ENCODE peak calls at places on chromosomes 7 and 10, in ten cellular contexts. One of them, this sample, is unnamed.

GRCh38 chr7:151249732-151250072 is 1.2 kb upstream of the SMARCD3 start:
- DNase-seq in EH: peak; percentile 77
- DNase-seq in activated T-cell treated with anti-CD3 and anti-CD28 coated beads, Interleukin-2, amount 50 U/mL, for 72 hours: no peak
- DNase-seq in NCI-H748 treated with DMSO at 0.1 percent for 48 hours: no peak
- DNase-seq in CD4-positive, alpha-beta memory T cell: no peak
- DNase-seq in mesendoderm: peak; percentile 73
- DNase-seq in activated CD8-positive, alpha-beta T cell treated with anti-CD3 and anti-CD28 coated beads for 36 hours: no peak
- DNase-seq in lung microvascular endothelial cell: no peak
- DNase-seq in activated CD4-positive, alpha-beta T cell treated with anti-CD3 and anti-CD28 coated beads, Interleukin-2, amount 50 U/mL, for 1 hour: no peak
- DNase-seq in WTC11: peak; percentile 52
- DNase-seq in this sample: no peak

GRCh38 chr10:22335204-22335956 is 9.9 kb upstream of the SPAG6 start:
- DNase-seq in EH: peak; percentile 62
- DNase-seq in activated T-cell treated with anti-CD3 and anti-CD28 coated beads, Interleukin-2, amount 50 U/mL, for 72 hours: peak; percentile 77
- DNase-seq in NCI-H748 treated with DMSO at 0.1 percent for 48 hours: no peak
- DNase-seq in CD4-positive, alpha-beta memory T cell: peak; percentile 85
- DNase-seq in mesendoderm: peak; percentile 82
- DNase-seq in activated CD8-positive, alpha-beta T cell treated with anti-CD3 and anti-CD28 coated beads for 36 hours: peak; percentile 79
- DNase-seq in lung microvascular endothelial cell: peak; percentile 64
- DNase-seq in activated CD4-positive, alpha-beta T cell treated with anti-CD3 and anti-CD28 coated beads, Interleukin-2, amount 50 U/mL, for 1 hour: peak; percentile 66
- DNase-seq in WTC11: peak; percentile 58
- DNase-seq in this sample: peak; percentile 85

GRCh38 chr10:71463111-71463510 is 66.4 kb downstream of the CDH23 start:
- DNase-seq in EH: no peak
- DNase-seq in activated T-cell treated with anti-CD3 and anti-CD28 coated beads, Interleukin-2, amount 50 U/mL, for 72 hours: no peak
- DNase-seq in NCI-H748 treated with DMSO at 0.1 percent for 48 hours: no peak
- DNase-seq in CD4-positive, alpha-beta memory T cell: no peak
- DNase-seq in mesendoderm: no peak
- DNase-seq in activated CD8-positive, alpha-beta T cell treated with anti-CD3 and anti-CD28 coated beads for 36 hours: no peak
- DNase-seq in lung microvascular endothelial cell: no peak
- DNase-seq in activated CD4-positive, alpha-beta T cell treated with anti-CD3 and anti-CD28 coated beads, Interleukin-2, amount 50 U/mL, for 1 hour: no peak
- DNase-seq in WTC11: no peak
- DNase-seq in this sample: no peak

GRCh38 chr10:74058071-74058470 is 60.2 kb downstream of the VCL start:
- DNase-seq in EH: no peak
- DNase-seq in activated T-cell treated with anti-CD3 and anti-CD28 coated beads, Interleukin-2, amount 50 U/mL, for 72 hours: no peak
- DNase-seq in NCI-H748 treated with DMSO at 0.1 percent for 48 hours: peak; percentile 15
- DNase-seq in CD4-positive, alpha-beta memory T cell: no peak
- DNase-seq in mesendoderm: no peak
- DNase-seq in activated CD8-positive, alpha-beta T cell treated with anti-CD3 and anti-CD28 coated beads for 36 hours: no peak
- DNase-seq in lung microvascular endothelial cell: peak; percentile 40
- DNase-seq in activated CD4-positive, alpha-beta T cell treated with anti-CD3 and anti-CD28 coated beads, Interleukin-2, amount 50 U/mL, for 1 hour: no peak
- DNase-seq in WTC11: no peak
- DNase-seq in this sample: no peak

GRCh38 chr7:142868881-142869415 is 14.1 kb downstream of the EPHB6 start:
- DNase-seq in EH: no peak
- DNase-seq in activated T-cell treated with anti-CD3 and anti-CD28 coated beads, Interleukin-2, amount 50 U/mL, for 72 hours: no peak
- DNase-seq in NCI-H748 treated with DMSO at 0.1 percent for 48 hours: no peak
- DNase-seq in CD4-positive, alpha-beta memory T cell: no peak
- DNase-seq in mesendoderm: no peak
- DNase-seq in activated CD8-positive, alpha-beta T cell treated with anti-CD3 and anti-CD28 coated beads for 36 hours: no peak
- DNase-seq in lung microvascular endothelial cell: no peak
- DNase-seq in activated CD4-positive, alpha-beta T cell treated with anti-CD3 and anti-CD28 coated beads, Interleukin-2, amount 50 U/mL, for 1 hour: no peak
- DNase-seq in WTC11: no peak
- DNase-seq in this sample: no peak

GRCh38 chr10:1159131-1160061 is 103.2 kb downstream of the WDR37 start:
- DNase-seq in EH: no peak
- DNase-seq in activated T-cell treated with anti-CD3 and anti-CD28 coated beads, Interleukin-2, amount 50 U/mL, for 72 hours: no peak
- DNase-seq in NCI-H748 treated with DMSO at 0.1 percent for 48 hours: no peak
- DNase-seq in CD4-positive, alpha-beta memory T cell: no peak
- DNase-seq in mesendoderm: no peak
- DNase-seq in activated CD8-positive, alpha-beta T cell treated with anti-CD3 and anti-CD28 coated beads for 36 hours: no peak
- DNase-seq in lung microvascular endothelial cell: no peak
- DNase-seq in activated CD4-positive, alpha-beta T cell treated with anti-CD3 and anti-CD28 coated beads, Interleukin-2, amount 50 U/mL, for 1 hour: no peak
- DNase-seq in WTC11: no peak
- DNase-seq in this sample: no peak

GRCh38 chr7:114852275-114852674 is 69.6 kb upstream of the MDFIC start:
- DNase-seq in EH: no peak
- DNase-seq in activated T-cell treated with anti-CD3 and anti-CD28 coated beads, Interleukin-2, amount 50 U/mL, for 72 hours: no peak
- DNase-seq in NCI-H748 treated with DMSO at 0.1 percent for 48 hours: no peak
- DNase-seq in CD4-positive, alpha-beta memory T cell: no peak
- DNase-seq in mesendoderm: no peak
- DNase-seq in activated CD8-positive, alpha-beta T cell treated with anti-CD3 and anti-CD28 coated beads for 36 hours: no peak
- DNase-seq in lung microvascular endothelial cell: no peak
- DNase-seq in activated CD4-positive, alpha-beta T cell treated with anti-CD3 and anti-CD28 coated beads, Interleukin-2, amount 50 U/mL, for 1 hour: no peak
- DNase-seq in WTC11: no peak
- DNase-seq in this sample: no peak

GRCh38 chr10:99369126-99369525 is 40.0 kb downstream of the CNNM1 start:
- DNase-seq in EH: peak; percentile 80
- DNase-seq in activated T-cell treated with anti-CD3 and anti-CD28 coated beads, Interleukin-2, amount 50 U/mL, for 72 hours: no peak
- DNase-seq in NCI-H748 treated with DMSO at 0.1 percent for 48 hours: no peak
- DNase-seq in CD4-positive, alpha-beta memory T cell: no peak
- DNase-seq in mesendoderm: no peak
- DNase-seq in activated CD8-positive, alpha-beta T cell treated with anti-CD3 and anti-CD28 coated beads for 36 hours: no peak
- DNase-seq in lung microvascular endothelial cell: no peak
- DNase-seq in activated CD4-positive, alpha-beta T cell treated with anti-CD3 and anti-CD28 coated beads, Interleukin-2, amount 50 U/mL, for 1 hour: no peak
- DNase-seq in WTC11: no peak
- DNase-seq in this sample: no peak

GRCh38 chr10:88991161-88991899 is 732 bp downstream of the FAS start:
- DNase-seq in EH: peak; percentile 75
- DNase-seq in activated T-cell treated with anti-CD3 and anti-CD28 coated beads, Interleukin-2, amount 50 U/mL, for 72 hours: peak; percentile 89
- DNase-seq in NCI-H748 treated with DMSO at 0.1 percent for 48 hours: no peak
- DNase-seq in CD4-positive, alpha-beta memory T cell: peak; percentile 64
- DNase-seq in mesendoderm: peak; percentile 39
- DNase-seq in activated CD8-positive, alpha-beta T cell treated with anti-CD3 and anti-CD28 coated beads for 36 hours: peak; percentile 87
- DNase-seq in lung microvascular endothelial cell: peak; percentile 70
- DNase-seq in activated CD4-positive, alpha-beta T cell treated with anti-CD3 and anti-CD28 coated beads, Interleukin-2, amount 50 U/mL, for 1 hour: peak; percentile 52
- DNase-seq in WTC11: peak; percentile 31
- DNase-seq in this sample: peak; percentile 78

GRCh38 chr7:151427705-151428392 is 12.1 kb downstream of the CRYGN start:
- DNase-seq in EH: no peak
- DNase-seq in activated T-cell treated with anti-CD3 and anti-CD28 coated beads, Interleukin-2, amount 50 U/mL, for 72 hours: no peak
- DNase-seq in NCI-H748 treated with DMSO at 0.1 percent for 48 hours: no peak
- DNase-seq in CD4-positive, alpha-beta memory T cell: no peak
- DNase-seq in mesendoderm: no peak
- DNase-seq in activated CD8-positive, alpha-beta T cell treated with anti-CD3 and anti-CD28 coated beads for 36 hours: no peak
- DNase-seq in lung microvascular endothelial cell: no peak
- DNase-seq in activated CD4-positive, alpha-beta T cell treated with anti-CD3 and anti-CD28 coated beads, Interleukin-2, amount 50 U/mL, for 1 hour: no peak
- DNase-seq in WTC11: no peak
- DNase-seq in this sample: no peak

GRCh38 chr7:12623885-12624498 is 53.5 kb downstream of the SCIN start:
- DNase-seq in EH: peak; percentile 24
- DNase-seq in activated T-cell treated with anti-CD3 and anti-CD28 coated beads, Interleukin-2, amount 50 U/mL, for 72 hours: no peak
- DNase-seq in NCI-H748 treated with DMSO at 0.1 percent for 48 hours: peak; percentile 25
- DNase-seq in CD4-positive, alpha-beta memory T cell: no peak
- DNase-seq in mesendoderm: peak; percentile 21
- DNase-seq in activated CD8-positive, alpha-beta T cell treated with anti-CD3 and anti-CD28 coated beads for 36 hours: no peak
- DNase-seq in lung microvascular endothelial cell: peak; percentile 36
- DNase-seq in activated CD4-positive, alpha-beta T cell treated with anti-CD3 and anti-CD28 coated beads, Interleukin-2, amount 50 U/mL, for 1 hour: no peak
- DNase-seq in WTC11: no peak
- DNase-seq in this sample: peak; percentile 6

GRCh38 chr7:68929712-68930395 is 668.4 kb upstream of the AUTS2 start:
- DNase-seq in EH: peak; percentile 57
- DNase-seq in activated T-cell treated with anti-CD3 and anti-CD28 coated beads, Interleukin-2, amount 50 U/mL, for 72 hours: no peak
- DNase-seq in NCI-H748 treated with DMSO at 0.1 percent for 48 hours: peak; percentile 66
- DNase-seq in CD4-positive, alpha-beta memory T cell: no peak
- DNase-seq in mesendoderm: no peak
- DNase-seq in activated CD8-positive, alpha-beta T cell treated with anti-CD3 and anti-CD28 coated beads for 36 hours: no peak
- DNase-seq in lung microvascular endothelial cell: no peak
- DNase-seq in activated CD4-positive, alpha-beta T cell treated with anti-CD3 and anti-CD28 coated beads, Interleukin-2, amount 50 U/mL, for 1 hour: no peak
- DNase-seq in WTC11: no peak
- DNase-seq in this sample: no peak

GRCh38 chr10:78413294-78414055 is 379.8 kb downstream of the RPS24 start:
- DNase-seq in EH: peak; percentile 26
- DNase-seq in activated T-cell treated with anti-CD3 and anti-CD28 coated beads, Interleukin-2, amount 50 U/mL, for 72 hours: no peak
- DNase-seq in NCI-H748 treated with DMSO at 0.1 percent for 48 hours: no peak
- DNase-seq in CD4-positive, alpha-beta memory T cell: no peak
- DNase-seq in mesendoderm: no peak
- DNase-seq in activated CD8-positive, alpha-beta T cell treated with anti-CD3 and anti-CD28 coated beads for 36 hours: no peak
- DNase-seq in lung microvascular endothelial cell: no peak
- DNase-seq in activated CD4-positive, alpha-beta T cell treated with anti-CD3 and anti-CD28 coated beads, Interleukin-2, amount 50 U/mL, for 1 hour: no peak
- DNase-seq in WTC11: no peak
- DNase-seq in this sample: no peak

GRCh38 chr7:143934526-143935340 is at the start of gene OR2F2:
- DNase-seq in EH: peak; percentile 87
- DNase-seq in activated T-cell treated with anti-CD3 and anti-CD28 coated beads, Interleukin-2, amount 50 U/mL, for 72 hours: no peak
- DNase-seq in NCI-H748 treated with DMSO at 0.1 percent for 48 hours: no peak
- DNase-seq in CD4-positive, alpha-beta memory T cell: no peak
- DNase-seq in mesendoderm: no peak
- DNase-seq in activated CD8-positive, alpha-beta T cell treated with anti-CD3 and anti-CD28 coated beads for 36 hours: no peak
- DNase-seq in lung microvascular endothelial cell: no peak
- DNase-seq in activated CD4-positive, alpha-beta T cell treated with anti-CD3 and anti-CD28 coated beads, Interleukin-2, amount 50 U/mL, for 1 hour: no peak
- DNase-seq in WTC11: no peak
- DNase-seq in this sample: no peak

GRCh38 chr10:11810313-11810766 is 12.8 kb upstream of the PROSER2 start:
- DNase-seq in EH: peak; percentile 46
- DNase-seq in activated T-cell treated with anti-CD3 and anti-CD28 coated beads, Interleukin-2, amount 50 U/mL, for 72 hours: no peak
- DNase-seq in NCI-H748 treated with DMSO at 0.1 percent for 48 hours: no peak
- DNase-seq in CD4-positive, alpha-beta memory T cell: no peak
- DNase-seq in mesendoderm: no peak
- DNase-seq in activated CD8-positive, alpha-beta T cell treated with anti-CD3 and anti-CD28 coated beads for 36 hours: no peak
- DNase-seq in lung microvascular endothelial cell: peak; percentile 36
- DNase-seq in activated CD4-positive, alpha-beta T cell treated with anti-CD3 and anti-CD28 coated beads, Interleukin-2, amount 50 U/mL, for 1 hour: no peak
- DNase-seq in WTC11: no peak
- DNase-seq in this sample: no peak

GRCh38 chr7:25835191-25835590 is 316.8 kb upstream of the NFE2L3 start:
- DNase-seq in EH: peak; percentile 83
- DNase-seq in activated T-cell treated with anti-CD3 and anti-CD28 coated beads, Interleukin-2, amount 50 U/mL, for 72 hours: no peak
- DNase-seq in NCI-H748 treated with DMSO at 0.1 percent for 48 hours: no peak
- DNase-seq in CD4-positive, alpha-beta memory T cell: no peak
- DNase-seq in mesendoderm: no peak
- DNase-seq in activated CD8-positive, alpha-beta T cell treated with anti-CD3 and anti-CD28 coated beads for 36 hours: no peak
- DNase-seq in lung microvascular endothelial cell: no peak
- DNase-seq in activated CD4-positive, alpha-beta T cell treated with anti-CD3 and anti-CD28 coated beads, Interleukin-2, amount 50 U/mL, for 1 hour: no peak
- DNase-seq in WTC11: no peak
- DNase-seq in this sample: no peak

GRCh38 chr10:125510998-125511397 is 172.0 kb downstream of the TEX36 start:
- DNase-seq in EH: no peak
- DNase-seq in activated T-cell treated with anti-CD3 and anti-CD28 coated beads, Interleukin-2, amount 50 U/mL, for 72 hours: no peak
- DNase-seq in NCI-H748 treated with DMSO at 0.1 percent for 48 hours: no peak
- DNase-seq in CD4-positive, alpha-beta memory T cell: no peak
- DNase-seq in mesendoderm: no peak
- DNase-seq in activated CD8-positive, alpha-beta T cell treated with anti-CD3 and anti-CD28 coated beads for 36 hours: no peak
- DNase-seq in lung microvascular endothelial cell: no peak
- DNase-seq in activated CD4-positive, alpha-beta T cell treated with anti-CD3 and anti-CD28 coated beads, Interleukin-2, amount 50 U/mL, for 1 hour: no peak
- DNase-seq in WTC11: no peak
- DNase-seq in this sample: no peak

GRCh38 chr10:29830526-29831512 is 196.0 kb upstream of the SVIL start:
- DNase-seq in EH: peak; percentile 57
- DNase-seq in activated T-cell treated with anti-CD3 and anti-CD28 coated beads, Interleukin-2, amount 50 U/mL, for 72 hours: no peak
- DNase-seq in NCI-H748 treated with DMSO at 0.1 percent for 48 hours: no peak
- DNase-seq in CD4-positive, alpha-beta memory T cell: no peak
- DNase-seq in mesendoderm: no peak
- DNase-seq in activated CD8-positive, alpha-beta T cell treated with anti-CD3 and anti-CD28 coated beads for 36 hours: no peak
- DNase-seq in lung microvascular endothelial cell: no peak
- DNase-seq in activated CD4-positive, alpha-beta T cell treated with anti-CD3 and anti-CD28 coated beads, Interleukin-2, amount 50 U/mL, for 1 hour: no peak
- DNase-seq in WTC11: no peak
- DNase-seq in this sample: no peak

GRCh38 chr10:44859546-44860285 is 51.4 kb upstream of the TMEM72 start:
- DNase-seq in EH: no peak
- DNase-seq in activated T-cell treated with anti-CD3 and anti-CD28 coated beads, Interleukin-2, amount 50 U/mL, for 72 hours: no peak
- DNase-seq in NCI-H748 treated with DMSO at 0.1 percent for 48 hours: no peak
- DNase-seq in CD4-positive, alpha-beta memory T cell: no peak
- DNase-seq in mesendoderm: no peak
- DNase-seq in activated CD8-positive, alpha-beta T cell treated with anti-CD3 and anti-CD28 coated beads for 36 hours: no peak
- DNase-seq in lung microvascular endothelial cell: no peak
- DNase-seq in activated CD4-positive, alpha-beta T cell treated with anti-CD3 and anti-CD28 coated beads, Interleukin-2, amount 50 U/mL, for 1 hour: no peak
- DNase-seq in WTC11: no peak
- DNase-seq in this sample: no peak

GRCh38 chr10:48981310-48981907 is 41.8 kb upstream of the LRRC18 start:
- DNase-seq in EH: peak; percentile 52
- DNase-seq in activated T-cell treated with anti-CD3 and anti-CD28 coated beads, Interleukin-2, amount 50 U/mL, for 72 hours: peak; percentile 54
- DNase-seq in NCI-H748 treated with DMSO at 0.1 percent for 48 hours: peak; percentile 12
- DNase-seq in CD4-positive, alpha-beta memory T cell: peak; percentile 24
- DNase-seq in mesendoderm: peak; percentile 77
- DNase-seq in activated CD8-positive, alpha-beta T cell treated with anti-CD3 and anti-CD28 coated beads for 36 hours: peak; percentile 50
- DNase-seq in lung microvascular endothelial cell: peak; percentile 42
- DNase-seq in activated CD4-positive, alpha-beta T cell treated with anti-CD3 and anti-CD28 coated beads, Interleukin-2, amount 50 U/mL, for 1 hour: peak; percentile 13
- DNase-seq in WTC11: peak; percentile 87
- DNase-seq in this sample: peak; percentile 67

GRCh38 chr10:110989016-110989415 is 69.6 kb downstream of the SHOC2 start:
- DNase-seq in EH: no peak
- DNase-seq in activated T-cell treated with anti-CD3 and anti-CD28 coated beads, Interleukin-2, amount 50 U/mL, for 72 hours: no peak
- DNase-seq in NCI-H748 treated with DMSO at 0.1 percent for 48 hours: no peak
- DNase-seq in CD4-positive, alpha-beta memory T cell: no peak
- DNase-seq in mesendoderm: no peak
- DNase-seq in activated CD8-positive, alpha-beta T cell treated with anti-CD3 and anti-CD28 coated beads for 36 hours: no peak
- DNase-seq in lung microvascular endothelial cell: no peak
- DNase-seq in activated CD4-positive, alpha-beta T cell treated with anti-CD3 and anti-CD28 coated beads, Interleukin-2, amount 50 U/mL, for 1 hour: no peak
- DNase-seq in WTC11: no peak
- DNase-seq in this sample: no peak

GRCh38 chr10:74882831-74883230 is 56.4 kb downstream of the KAT6B start:
- DNase-seq in EH: peak; percentile 20
- DNase-seq in activated T-cell treated with anti-CD3 and anti-CD28 coated beads, Interleukin-2, amount 50 U/mL, for 72 hours: no peak
- DNase-seq in NCI-H748 treated with DMSO at 0.1 percent for 48 hours: no peak
- DNase-seq in CD4-positive, alpha-beta memory T cell: no peak
- DNase-seq in mesendoderm: no peak
- DNase-seq in activated CD8-positive, alpha-beta T cell treated with anti-CD3 and anti-CD28 coated beads for 36 hours: no peak
- DNase-seq in lung microvascular endothelial cell: peak; percentile 16
- DNase-seq in activated CD4-positive, alpha-beta T cell treated with anti-CD3 and anti-CD28 coated beads, Interleukin-2, amount 50 U/mL, for 1 hour: no peak
- DNase-seq in WTC11: no peak
- DNase-seq in this sample: no peak

GRCh38 chr10:18196806-18197550 is 56.8 kb downstream of the CACNB2 start:
- DNase-seq in EH: no peak
- DNase-seq in activated T-cell treated with anti-CD3 and anti-CD28 coated beads, Interleukin-2, amount 50 U/mL, for 72 hours: no peak
- DNase-seq in NCI-H748 treated with DMSO at 0.1 percent for 48 hours: no peak
- DNase-seq in CD4-positive, alpha-beta memory T cell: no peak
- DNase-seq in mesendoderm: peak; percentile 37
- DNase-seq in activated CD8-positive, alpha-beta T cell treated with anti-CD3 and anti-CD28 coated beads for 36 hours: no peak
- DNase-seq in lung microvascular endothelial cell: no peak
- DNase-seq in activated CD4-positive, alpha-beta T cell treated with anti-CD3 and anti-CD28 coated beads, Interleukin-2, amount 50 U/mL, for 1 hour: no peak
- DNase-seq in WTC11: no peak
- DNase-seq in this sample: no peak

GRCh38 chr10:29324220-29324831 is 35.5 kb downstream of the LYZL1 start:
- DNase-seq in EH: peak; percentile 23
- DNase-seq in activated T-cell treated with anti-CD3 and anti-CD28 coated beads, Interleukin-2, amount 50 U/mL, for 72 hours: no peak
- DNase-seq in NCI-H748 treated with DMSO at 0.1 percent for 48 hours: no peak
- DNase-seq in CD4-positive, alpha-beta memory T cell: no peak
- DNase-seq in mesendoderm: no peak
- DNase-seq in activated CD8-positive, alpha-beta T cell treated with anti-CD3 and anti-CD28 coated beads for 36 hours: no peak
- DNase-seq in lung microvascular endothelial cell: no peak
- DNase-seq in activated CD4-positive, alpha-beta T cell treated with anti-CD3 and anti-CD28 coated beads, Interleukin-2, amount 50 U/mL, for 1 hour: no peak
- DNase-seq in WTC11: no peak
- DNase-seq in this sample: no peak